ENCODE peak calls at places on chromosome 6, in five cellular contexts. P, J, X, O and T are unnamed samples.

GRCh38 chr6:134289204-134289575 is 28.7 kb downstream of the SGK1 start:
- DNase-seq in P (no peak), J (no peak), X (no peak), O (no peak), T (no peak)

GRCh38 chr6:165676435-165677068 is 13.5 kb upstream of the PDE10A start:
- DNase-seq in P (no peak), J (no peak), X (no peak), O (no peak), T (no peak)

GRCh38 chr6:28496099-28496779 is 19.4 kb downstream of the GPX6 start:
- DNase-seq in P (no peak), J (no peak), X (no peak), O (no peak), T (no peak)

GRCh38 chr6:38824243-38824894 is 109.3 kb downstream of the DNAH8 start:
- DNase-seq in P (no peak), J (no peak), X (no peak), O (no peak), T (no peak)

GRCh38 chr6:17484201-17484606 is 90.8 kb downstream of the CAP2 start:
- DNase-seq in P (no peak), J (no peak), X (no peak), O (no peak), T (no peak)

GRCh38 chr6:132812756-132813172 is 1.6 kb upstream of the RPS12 start:
- DNase-seq in P (no peak), J (no peak), X (no peak), O (no peak), T (no peak)

GRCh38 chr6:51028271-51028670 is 209.6 kb downstream of the TFAP2B start:
- DNase-seq in P (no peak), J (no peak), X (no peak), O (no peak), T (no peak)

GRCh38 chr6:35640017-35640664 is 48.6 kb downstream of the FKBP5 start:
- DNase-seq in P (no peak), J (no peak), X (no peak), O (no peak), T (no peak)

GRCh38 chr6:109808837-109809236 is 117.7 kb downstream of the FIG4 start:
- DNase-seq in P (no peak), J (no peak), X (no peak), O (no peak), T (no peak)

GRCh38 chr6:160991411-160992322 is at the start of gene MAP3K4:
- DNase-seq in P (peak; percentile 85), J (peak; percentile 53), X (peak; percentile 81), O (peak; percentile 90), T (peak; percentile 72)

GRCh38 chr6:158754738-158755137 is 64.4 kb downstream of the EZR start:
- DNase-seq in P (no peak), J (no peak), X (no peak), O (peak; percentile 82), T (no peak)

GRCh38 chr6:17354700-17355403 is 38.5 kb upstream of the CAP2 start:
- DNase-seq in P (no peak), J (peak; percentile 56), X (no peak), O (no peak), T (no peak)

GRCh38 chr6:115058414-115059211 is 715.8 kb upstream of the HS3ST5 start:
- DNase-seq in P (no peak), J (no peak), X (no peak), O (no peak), T (no peak)

GRCh38 chr6:64504509-64504908 is 868.9 kb downstream of the PHF3 start:
- DNase-seq in P (no peak), J (no peak), X (no peak), O (no peak), T (no peak)

GRCh38 chr6:125780540-125781306 is 10.0 kb upstream of the NCOA7 start:
- DNase-seq in P (peak; percentile 58), J (peak; percentile 28), X (peak; percentile 52), O (peak; percentile 60), T (peak; percentile 44)

GRCh38 chr6:77502966-77503365 is 39.7 kb upstream of the HTR1B start:
- DNase-seq in P (no peak), J (no peak), X (no peak), O (no peak), T (no peak)

GRCh38 chr6:69917834-69918233 is 51.5 kb downstream of the COL19A1 start:
- DNase-seq in P (no peak), J (no peak), X (no peak), O (no peak), T (no peak)

GRCh38 chr6:7819641-7820040 is 90.9 kb downstream of the TXNDC5 start:
- DNase-seq in P (no peak), J (no peak), X (no peak), O (no peak), T (no peak)

GRCh38 chr6:34745277-34746103 is 11.8 kb upstream of the SNRPC start:
- DNase-seq in P (peak; percentile 68), J (no peak), X (peak; percentile 82), O (no peak), T (no peak)

GRCh38 chr6:128463942-128464341 is 56.5 kb downstream of the PTPRK start:
- DNase-seq in P (no peak), J (no peak), X (no peak), O (no peak), T (no peak)

GRCh38 chr6:167093922-167094432 is 28.9 kb upstream of the CCR6 start:
- DNase-seq in P (peak; percentile 62), J (no peak), X (no peak), O (no peak), T (no peak)

GRCh38 chr6:167094436-167094819 is 28.5 kb upstream of the CCR6 start:
- DNase-seq in P (no peak), J (no peak), X (no peak), O (no peak), T (no peak)

GRCh38 chr6:167093406-167093921 is 29.4 kb upstream of the CCR6 start:
- DNase-seq in P (no peak), J (no peak), X (no peak), O (no peak), T (no peak)

GRCh38 chr6:167095888-167096287 is 27.0 kb upstream of the CCR6 start:
- DNase-seq in P (no peak), J (no peak), X (no peak), O (no peak), T (no peak)

DNA sequence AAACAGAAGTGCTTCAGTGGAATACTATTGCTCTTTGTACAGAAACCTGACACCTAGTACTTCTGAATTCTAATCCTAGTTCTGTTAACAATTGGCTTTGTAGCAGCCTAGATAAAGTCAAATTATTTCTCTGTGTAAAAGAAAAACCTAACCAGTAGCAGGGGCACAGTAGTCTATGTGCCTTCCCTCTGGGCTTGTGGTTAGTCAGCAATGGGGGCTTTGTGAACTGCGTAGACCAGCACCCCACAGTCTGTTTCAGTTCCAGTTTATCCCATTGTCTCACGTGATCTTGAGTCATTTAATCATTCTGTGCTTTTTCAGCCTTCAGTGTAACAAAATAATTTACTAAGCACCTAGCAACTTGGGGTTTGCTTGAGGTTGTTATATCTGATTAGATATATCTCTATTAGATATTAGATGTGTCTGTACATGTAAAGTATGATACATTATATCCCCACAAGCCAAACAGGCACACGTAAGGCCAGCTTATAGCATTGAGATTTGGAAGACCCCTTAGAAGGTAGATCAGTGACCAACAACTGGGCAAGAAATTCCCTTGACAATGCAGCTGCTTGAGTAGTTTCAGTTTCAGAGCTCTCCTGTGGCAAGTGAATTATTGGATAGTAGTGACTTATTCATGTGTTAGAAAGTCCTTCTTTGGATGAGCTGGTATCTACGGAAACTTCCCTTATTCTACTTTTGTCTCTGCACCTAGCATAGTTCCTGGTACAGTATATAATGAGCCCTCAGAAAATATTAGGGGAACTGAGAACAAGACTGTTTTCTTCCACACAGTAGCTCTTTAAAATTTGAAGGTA is 27.9 kb upstream of the CCR6 start:
- DNase-seq in P (no peak), J (no peak), X (no peak), O (no peak), T (no peak)
- H3K27ac ChIP-seq in P (peak overlapping the region; percentile 45), J (no peak overlapping the region), X (no peak overlapping the region), O (no peak overlapping the region), T (no peak overlapping the region)

GRCh38 chr6:5302220-5302946 is 41.1 kb downstream of the FARS2 start:
- DNase-seq in P (no peak), J (no peak), X (no peak), O (peak; percentile 12), T (peak; percentile 13)
- TF ChIP-seq EP300 in P (no peak), J (no peak), X (no peak), O (no peak), T (no peak)

GRCh38 chr6:157536218-157536534 is 155.2 kb downstream of the ZDHHC14 start:
- DNase-seq in P (no peak), J (no peak), X (no peak), O (no peak), T (no peak)
- H3K4me1 ChIP-seq in P (peaks cover 48% of the 10 kb centered on the region), J (peaks cover 12% of the 10 kb centered on the region), X (peaks cover 18% of the 10 kb centered on the region), O (peaks cover 12% of the 10 kb centered on the region), T (no peaks in the 10 kb centered on the region)

GRCh38 chr6:583639-584038 is 73.3 kb downstream of the HUS1B start:
- DNase-seq in P (peak; percentile 28), J (no peak), X (no peak), O (no peak), T (no peak)
- H3K27ac ChIP-seq in P (peak overlapping the region; percentile 24), J (no peak overlapping the region), X (peak overlapping the region; percentile 5), O (no peak overlapping the region), T (no peak overlapping the region)

DNA sequence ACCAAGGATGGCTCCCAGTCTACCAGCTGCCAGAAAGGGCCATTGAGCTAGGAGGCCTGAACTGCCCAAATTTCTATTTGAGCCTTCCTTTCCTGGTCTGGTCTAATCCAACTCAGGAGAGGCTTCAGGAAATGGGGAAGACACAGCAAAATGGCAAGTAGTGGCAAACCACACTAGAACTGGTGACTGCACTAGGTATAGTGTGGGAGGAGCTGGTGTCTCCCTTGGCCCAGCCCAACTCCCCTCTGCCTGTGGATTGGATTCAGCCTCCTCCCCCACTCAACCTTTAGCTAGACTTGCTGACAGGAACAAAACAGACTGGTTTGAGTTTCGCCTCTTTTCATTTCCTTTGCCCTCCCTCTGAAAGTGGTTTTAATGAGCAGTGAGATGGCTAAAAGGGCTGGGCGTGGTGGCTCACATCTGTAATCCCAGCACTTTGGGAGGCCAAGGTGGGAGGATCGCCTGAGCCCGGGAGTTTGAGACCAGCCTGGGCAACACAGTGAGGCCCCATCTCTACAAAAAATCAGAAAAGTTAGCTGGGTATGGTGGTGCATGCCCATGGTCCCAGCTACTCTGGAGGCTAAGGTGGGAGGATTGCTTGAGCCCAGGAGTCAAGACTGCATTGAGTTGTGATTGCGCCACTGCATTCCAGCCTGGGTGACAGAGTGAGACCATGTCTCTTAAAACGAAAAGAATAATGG is 17.5 kb downstream of the MRPS18A start:
- DNase-seq in P (no peak), J (no peak), X (no peak), O (no peak), T (no peak)
- TF ChIP-seq EP300 in P (no peak), J (no peak), X (no peak), O (no peak), T (no peak)

GRCh38 chr6:21733311-21733710 is 139.8 kb downstream of the SOX4 start:
- DNase-seq in P (no peak), J (no peak), X (no peak), O (no peak), T (no peak)
- H3K4me1 ChIP-seq in P (peaks cover 19% of the 10 kb centered on the region), J (peaks cover 50% of the 10 kb centered on the region), X (no peaks in the 10 kb centered on the region), O (peaks cover 13% of the 10 kb centered on the region), T (peaks cover 4% of the 10 kb centered on the region)